ENCODE peak calls at places on chromosomes 1 and 21, in eight cellular contexts. S is body of pancreas; Z is kidney; F is naive thymus-derived CD4-positive, alpha-beta T cell; R is WERI-Rb-1; W is tibial nerve; X is upper lobe of right lung; E is GM23338. A is an unnamed sample.
A peak's percentile ranks its signal among the peaks of the same experiment; 100 is the strongest.

GRCh38 chr1:85259118-85259865 is at the start of gene C1orf52:
- DNase-seq in R (peak; percentile 96), E (peak; percentile 97), X (peak; percentile 98), Z (peak; percentile 97), S (peak; percentile 98), W (peak; percentile 97), F (peak; percentile 94), A (peak; percentile 95)

GRCh38 chr1:162357681-162358266 is 18.9 kb downstream of the SPATA46 start:
- DNase-seq in Z (no peak), S (no peak), X (no peak), F (no peak), W (no peak), E (peak; percentile 88), R (peak; percentile 63), A (no peak)

GRCh38 chr1:235079443-235079967 is 49.1 kb downstream of the TOMM20 start:
- DNase-seq in E (no peak), X (peak; percentile 90), W (no peak), S (peak; percentile 98), F (no peak), R (peak; percentile 59), Z (peak; percentile 96), A (no peak)

GRCh38 chr1:158060001-158060400 is 66.6 kb downstream of the KIRREL1 start:
- DNase-seq in X (no peak), E (peak; percentile 85), F (no peak), S (no peak), Z (no peak), R (peak; percentile 98), W (no peak), A (no peak)

GRCh38 chr1:53585565-53585964 is 126.4 kb downstream of the DMRTB1 start:
- DNase-seq in X (peak; percentile 11), R (no peak), S (no peak), F (no peak), W (no peak), E (no peak), Z (no peak), A (no peak)

GRCh38 chr1:64490204-64490818 is 20.4 kb downstream of the CACHD1 start:
- DNase-seq in W (no peak), F (no peak), X (no peak), R (no peak), Z (no peak), S (no peak), E (no peak), A (no peak)

GRCh38 chr1:29532741-29533140 is 296.4 kb downstream of the PTPRU start:
- DNase-seq in E (no peak), F (no peak), Z (no peak), W (no peak), S (no peak), X (no peak), R (no peak), A (no peak)

GRCh38 chr21:41884501-41885030 is 5.4 kb upstream of the PRDM15 start:
- DNase-seq in X (no peak), E (no peak), W (no peak), F (no peak), S (no peak), Z (no peak), R (no peak), A (no peak)

GRCh38 chr1:87834941-87835340 is 506.3 kb downstream of the LMO4 start:
- DNase-seq in R (no peak), Z (no peak), S (no peak), E (no peak), F (no peak), W (no peak), X (no peak), A (no peak)

GRCh38 chr1:39214998-39215873 is 10.7 kb downstream of the MACF1 start:
- DNase-seq in Z (peak; percentile 55), E (no peak), F (peak; percentile 48), R (no peak), W (no peak), X (no peak), S (no peak), A (no peak)

GRCh38 chr1:66597500-66597899 is 63.5 kb downstream of the SGIP1 start:
- DNase-seq in S (no peak), X (no peak), Z (no peak), R (no peak), E (no peak), W (no peak), F (no peak), A (no peak)

GRCh38 chr1:66596191-66596590 is 62.2 kb downstream of the SGIP1 start:
- DNase-seq in F (no peak), S (no peak), E (no peak), W (no peak), X (no peak), R (no peak), Z (no peak), A (no peak)

GRCh38 chr1:66599346-66599745 is 65.4 kb downstream of the SGIP1 start:
- DNase-seq in Z (no peak), E (no peak), W (no peak), F (no peak), X (no peak), S (no peak), R (no peak), A (no peak)

GRCh38 chr1:66598670-66599069 is 64.7 kb downstream of the SGIP1 start:
- DNase-seq in S (no peak), X (no peak), W (no peak), F (no peak), E (no peak), R (no peak), Z (no peak), A (no peak)

DNA sequence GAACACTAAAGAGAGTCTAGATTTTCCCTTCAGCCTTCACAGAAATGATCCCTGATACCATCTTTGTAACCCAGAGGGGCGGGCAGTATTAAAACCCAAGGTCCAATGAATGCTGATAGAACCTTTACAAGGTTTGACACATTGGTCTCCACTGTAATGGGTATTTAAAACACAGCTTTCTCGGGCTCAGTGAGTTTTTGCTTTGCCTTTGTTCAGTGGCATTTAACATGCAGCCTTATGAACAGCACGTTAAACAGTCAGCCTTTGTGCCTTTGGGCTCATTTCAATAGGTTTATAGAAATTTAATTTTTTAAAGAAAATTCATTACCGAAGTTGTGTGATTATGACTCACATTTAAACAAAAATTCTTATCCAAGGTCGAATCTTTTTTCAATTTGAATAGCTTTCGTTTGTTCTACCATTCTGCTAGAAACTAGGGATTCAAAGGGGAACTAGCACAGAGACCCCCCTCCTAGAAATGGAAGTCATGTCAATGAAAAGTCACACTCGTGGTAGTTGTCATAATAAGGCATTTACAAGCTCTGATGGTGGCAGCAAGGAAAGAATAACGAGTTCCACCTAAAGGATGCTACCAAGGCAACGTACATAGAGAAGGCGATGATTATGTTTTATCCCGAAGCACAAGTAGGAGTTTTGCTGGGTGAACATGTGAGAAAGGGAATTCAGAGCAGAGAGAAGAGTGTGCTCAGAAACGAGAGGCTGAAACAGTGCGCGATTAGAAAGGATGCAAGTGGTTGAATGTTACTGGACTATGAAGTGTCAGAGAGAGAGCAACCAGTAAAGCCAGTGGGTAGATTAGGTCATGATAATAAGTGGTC is 66.2 kb downstream of the SGIP1 start:
- DNase-seq in Z (no peak), S (no peak), F (no peak), R (no peak), E (no peak), X (no peak), W (no peak), A (no peak)
- H3K27ac ChIP-seq in Z (no peak overlapping the region), S (no peak overlapping the region), F (no peak overlapping the region), R (no peak overlapping the region), E (no peak overlapping the region), X (no peak overlapping the region), W (no peak overlapping the region), A (peak overlapping the region; percentile 65)

DNA sequence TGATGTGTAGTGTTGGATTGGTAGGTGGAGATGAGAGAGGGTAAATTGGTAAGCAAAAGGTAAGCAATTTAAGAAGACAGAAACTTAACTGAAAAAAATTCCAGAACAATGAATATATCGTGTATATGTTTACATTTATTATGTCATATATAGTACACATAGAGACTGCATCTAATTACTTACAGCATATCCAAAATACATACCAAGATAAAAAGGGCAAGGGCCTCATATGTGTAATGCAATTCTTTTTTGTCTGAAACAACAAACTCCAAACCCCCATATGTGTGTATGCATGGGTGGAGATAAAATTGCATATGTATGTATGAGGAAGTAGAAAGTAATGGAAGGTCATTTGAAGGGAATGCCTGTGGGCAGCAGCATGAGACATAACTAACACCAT is 4.2 kb downstream of the KRTAP20-3 start:
- DNase-seq in F (no peak), W (no peak), S (no peak), X (no peak), Z (no peak), R (no peak), E (no peak), A (no peak)
- H3K27ac ChIP-seq in F (no peak overlapping the region), W (no peak overlapping the region), S (no peak overlapping the region), X (no peak overlapping the region), Z (no peak overlapping the region), R (no peak overlapping the region), E (no peak overlapping the region), A (no peak overlapping the region)

GRCh38 chr1:211704567-211704942 is 29.1 kb upstream of the NEK2 start:
- DNase-seq in X (no peak), S (no peak), F (no peak), W (no peak), R (no peak), E (no peak), Z (no peak), A (no peak)
- H3K27ac ChIP-seq in X (no peak overlapping the region), S (no peak overlapping the region), F (no peak overlapping the region), W (no peak overlapping the region), R (no peak overlapping the region), E (no peak overlapping the region), Z (no peak overlapping the region), A (peak overlapping the region; percentile 94)

GRCh38 chr1:8870118-8870517 is 8.4 kb downstream of the ENO1 start:
- DNase-seq in S (no peak), F (no peak), X (no peak), W (no peak), Z (no peak), R (no peak), E (no peak), A (no peak)

GRCh38 chr1:8866792-8867415 is 11.6 kb downstream of the ENO1 start:
- DNase-seq in X (no peak), F (no peak), S (no peak), R (no peak), E (no peak), W (no peak), Z (no peak), A (no peak)

GRCh38 chr1:8870605-8871538 is 7.6 kb downstream of the ENO1 start:
- DNase-seq in Z (no peak), S (no peak), R (no peak), X (no peak), F (no peak), E (no peak), W (no peak), A (no peak)

GRCh38 chr1:8866173-8866791 is 12.2 kb downstream of the ENO1 start:
- DNase-seq in W (no peak), Z (no peak), E (no peak), F (no peak), R (no peak), S (no peak), X (no peak), A (no peak)

DNA sequence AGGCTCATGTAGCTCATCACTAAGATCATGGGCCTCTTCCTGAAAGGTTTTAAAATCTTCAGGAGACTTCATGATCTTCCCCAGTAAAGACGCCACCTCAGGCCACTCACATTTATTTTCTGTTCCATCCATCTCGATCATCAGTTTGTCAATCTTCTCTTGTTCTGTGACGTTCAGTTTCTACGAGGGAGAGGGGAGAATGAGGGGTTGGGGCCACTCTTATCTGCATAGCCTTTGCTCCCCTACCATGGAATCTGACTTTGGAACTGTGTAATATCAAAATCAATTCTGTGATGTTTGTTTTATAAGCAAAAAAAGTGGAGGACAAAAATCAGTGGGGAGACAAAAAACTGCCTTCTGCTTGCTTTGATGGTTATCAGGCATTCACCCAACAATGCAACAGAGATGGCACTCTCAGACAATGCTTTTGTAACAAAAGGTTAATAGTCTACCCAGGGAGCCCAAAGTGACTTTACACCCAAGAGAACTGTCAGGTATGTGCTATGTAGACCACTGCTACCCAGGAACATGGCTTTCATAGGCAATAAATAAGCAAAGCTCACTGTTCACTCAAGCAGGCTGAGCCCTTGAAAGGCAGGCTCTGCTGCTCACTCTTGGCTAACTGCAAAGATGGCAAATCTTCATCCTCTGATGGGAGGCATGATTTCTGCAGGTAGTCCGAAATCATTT is 10.5 kb downstream of the ENO1 start:
- DNase-seq in X (no peak), R (no peak), E (no peak), F (no peak), W (no peak), Z (no peak), S (no peak), A (no peak)
- H3K27ac ChIP-seq in X (no peak overlapping the region), R (no peak overlapping the region), E (peak overlapping the region; percentile 80), F (no peak overlapping the region), W (no peak overlapping the region), Z (no peak overlapping the region), S (no peak overlapping the region), A (no peak overlapping the region)

A was measured in caudate nucleus.